ENCODE peak calls at places on chromosomes 12 and 14, in ten cellular contexts. V is EL; W is SW 1271; I is NCI-H774; Y is effector CD4-positive, alpha-beta T cell; M is H7; A is substantia nigra; Z is colonic mucosa; F is Right ventricle myocardium superior; C is fibroblast of pulmonary artery. O is an unnamed sample.
A peak's percentile ranks its signal among the peaks of the same experiment; 100 is the strongest.

GRCh38 chr12:31368666-31369361 is 42.9 kb upstream of the SINHCAF start:
- DNase-seq in W (no peak), A (no peak), I (no peak), Y (no peak), F (no peak), C (no peak), Z (peak; percentile 42), M (peak; percentile 29), V (no peak), O (no peak)

GRCh38 chr14:68896132-68896531 is 83.0 kb downstream of the ACTN1 start:
- DNase-seq in Z (no peak), V (no peak), Y (no peak), I (no peak), F (no peak), C (no peak), M (peak; percentile 72), W (no peak), A (no peak), O (no peak)

GRCh38 chr12:71780207-71780822 is 25.7 kb downstream of the RAB21 start:
- DNase-seq in Z (peak; percentile 57), Y (peak; percentile 33), I (peak; percentile 23), A (peak; percentile 47), V (peak; percentile 43), M (peak; percentile 29), F (no peak), W (peak; percentile 35), C (peak; percentile 63), O (peak; percentile 16)

GRCh38 chr14:61140872-61141271 is 140.3 kb downstream of the TMEM30B start:
- DNase-seq in A (no peak), Z (no peak), C (peak; percentile 63), I (no peak), F (no peak), W (no peak), M (no peak), Y (no peak), V (peak; percentile 62), O (peak; percentile 29)

GRCh38 chr12:71478277-71478676 is 38.7 kb downstream of the LGR5 start:
- DNase-seq in Z (no peak), W (no peak), F (no peak), A (no peak), C (no peak), V (no peak), M (no peak), I (no peak), Y (no peak), O (no peak)

GRCh38 chr12:93541578-93542217 is 30.8 kb upstream of the SOCS2 start:
- DNase-seq in V (no peak), W (no peak), C (no peak), I (no peak), A (no peak), F (no peak), Y (no peak), Z (no peak), M (no peak), O (no peak)

GRCh38 chr12:54603173-54603814 is 14.8 kb upstream of the PPP1R1A start:
- DNase-seq in V (peak; percentile 73), Z (peak; percentile 53), I (peak; percentile 52), Y (peak; percentile 43), A (peak; percentile 60), C (peak; percentile 78), F (peak; percentile 62), W (peak; percentile 81), M (peak; percentile 70), O (peak; percentile 71)

GRCh38 chr14:65565948-65566347 is 153.4 kb downstream of the FUT8 start:
- DNase-seq in Y (no peak), M (no peak), A (no peak), F (no peak), W (no peak), Z (no peak), I (no peak), C (peak; percentile 14), V (peak; percentile 6), O (no peak)

O was measured in HCT116.